ENCODE peak calls at places on chromosome 13, in six cellular contexts. D is OCI-M1; N is epithelial cell of esophagus; Y is stimulated activated naive B cell treated with anti-CD40 and anti-IgM and Interleukin-4, amounts not matched to agents 10 μg/mL and 1 μg/mL and 100 μg/mL, for 72 hours; Q is substantia nigra; V is left cardiac atrium. U is an unnamed sample.

GRCh38 chr13:59229861-59230260 is 933.9 kb downstream of the DIAPH3 start:
- DNase-seq in D (no peak), N (no peak), Y (no peak), Q (no peak), V (no peak), U (no peak)

GRCh38 chr13:48181482-48182145 is 51.4 kb upstream of the ITM2B start:
- DNase-seq in D (no peak), N (no peak), Y (no peak), Q (no peak), V (no peak), U (no peak)

GRCh38 chr13:87999791-88000190 is 328.6 kb downstream of the SLITRK5 start:
- DNase-seq in D (peak), N (no peak), Y (no peak), Q (no peak), V (no peak), U (peak)

GRCh38 chr13:110501188-110501587 is 60.3 kb downstream of the RAB20 start:
- DNase-seq in D (no peak), N (no peak), Y (no peak), Q (no peak), V (no peak), U (no peak)

GRCh38 chr13:20198781-20199180 is 6.0 kb upstream of the GJB2 start:
- DNase-seq in D (no peak), N (peak), Y (no peak), Q (no peak), V (no peak), U (no peak)

GRCh38 chr13:106143392-106143791 is 392.1 kb downstream of the EFNB2 start:
- DNase-seq in D (no peak), N (no peak), Y (no peak), Q (no peak), V (no peak), U (no peak)

GRCh38 chr13:36130542-36131214 is 504 bp downstream of the DCLK1 start:
- DNase-seq in D (no peak), N (peak), Y (no peak), Q (no peak), V (peak), U (no peak)

GRCh38 chr13:51371768-51372399 is 32.4 kb downstream of the SERPINE3 start:
- DNase-seq in D (no peak), N (no peak), Y (no peak), Q (no peak), V (no peak), U (no peak)

GRCh38 chr13:66033924-66034323 is 1196.2 kb downstream of the PCDH9 start:
- DNase-seq in D (no peak), N (no peak), Y (no peak), Q (no peak), V (no peak), U (no peak)

U was measured in NB4.